ENCODE peak calls at places on chromosomes 7 and 10, in nine cellular contexts. One of them, this sample, is unnamed.

GRCh38 chr7:114217026-114217425 is 197.6 kb upstream of the FOXP2 start:
- DNase-seq in neural progenitor cell: no peak
- DNase-seq in BJ: no peak
- DNase-seq in GM23248: peak; percentile 1
- DNase-seq in heart left ventricle: no peak
- DNase-seq in mesendoderm: peak; percentile 25
- DNase-seq in endodermal cell: no peak
- DNase-seq in CD8-positive, alpha-beta memory T cell: no peak
- DNase-seq in endothelial cell of umbilical vein: no peak
- DNase-seq in this sample: peak; percentile 2

GRCh38 chr10:131424053-131424452 is 112.5 kb upstream of the TCERG1L start:
- DNase-seq in heart left ventricle: no peak
- DNase-seq in CD8-positive, alpha-beta memory T cell: no peak
- DNase-seq in BJ: no peak
- DNase-seq in mesendoderm: no peak
- DNase-seq in endodermal cell: no peak
- DNase-seq in GM23248: no peak
- DNase-seq in endothelial cell of umbilical vein: no peak
- DNase-seq in neural progenitor cell: no peak
- DNase-seq in this sample: no peak

GRCh38 chr7:84701524-84702306 is 485.1 kb downstream of the SEMA3D start:
- DNase-seq in GM23248: peak; percentile 87
- DNase-seq in neural progenitor cell: peak; percentile 22
- DNase-seq in BJ: no peak
- DNase-seq in CD8-positive, alpha-beta memory T cell: no peak
- DNase-seq in heart left ventricle: no peak
- DNase-seq in endodermal cell: peak; percentile 56
- DNase-seq in mesendoderm: peak; percentile 79
- DNase-seq in endothelial cell of umbilical vein: peak; percentile 95
- DNase-seq in this sample: no peak

GRCh38 chr7:38978474-38978873 is 765 bp downstream of the POU6F2 start:
- DNase-seq in CD8-positive, alpha-beta memory T cell: no peak
- DNase-seq in BJ: no peak
- DNase-seq in endodermal cell: peak; percentile 49
- DNase-seq in GM23248: no peak
- DNase-seq in neural progenitor cell: peak; percentile 16
- DNase-seq in heart left ventricle: no peak
- DNase-seq in mesendoderm: peak; percentile 13
- DNase-seq in endothelial cell of umbilical vein: no peak
- DNase-seq in this sample: no peak

GRCh38 chr10:119028900-119029612 is 458 bp upstream of the NANOS1 start:
- DNase-seq in BJ: peak; percentile 29
- DNase-seq in CD8-positive, alpha-beta memory T cell: peak; percentile 80
- DNase-seq in heart left ventricle: peak; percentile 89
- DNase-seq in neural progenitor cell: peak; percentile 97
- DNase-seq in GM23248: peak; percentile 79
- DNase-seq in endothelial cell of umbilical vein: peak; percentile 87
- DNase-seq in endodermal cell: peak; percentile 98
- DNase-seq in mesendoderm: peak; percentile 96
- DNase-seq in this sample: peak; percentile 99

GRCh38 chr10:133325761-133326463 is 10.8 kb downstream of the CALY start:
- DNase-seq in CD8-positive, alpha-beta memory T cell: no peak
- DNase-seq in BJ: no peak
- DNase-seq in mesendoderm: no peak
- DNase-seq in endodermal cell: peak; percentile 78
- DNase-seq in GM23248: peak; percentile 22
- DNase-seq in heart left ventricle: no peak
- DNase-seq in neural progenitor cell: peak; percentile 54
- DNase-seq in endothelial cell of umbilical vein: no peak
- DNase-seq in this sample: peak; percentile 85

GRCh38 chr7:69782917-69783684 is 184.8 kb downstream of the AUTS2 start:
- DNase-seq in heart left ventricle: peak; percentile 74
- DNase-seq in mesendoderm: no peak
- DNase-seq in endothelial cell of umbilical vein: no peak
- DNase-seq in CD8-positive, alpha-beta memory T cell: no peak
- DNase-seq in BJ: no peak
- DNase-seq in endodermal cell: no peak
- DNase-seq in neural progenitor cell: no peak
- DNase-seq in GM23248: peak; percentile 25
- DNase-seq in this sample: no peak

GRCh38 chr10:80406249-80406648 is 2.1 kb upstream of the PRXL2A start:
- DNase-seq in endodermal cell: no peak
- DNase-seq in endothelial cell of umbilical vein: peak; percentile 34
- DNase-seq in mesendoderm: no peak
- DNase-seq in BJ: no peak
- DNase-seq in neural progenitor cell: no peak
- DNase-seq in heart left ventricle: no peak
- DNase-seq in CD8-positive, alpha-beta memory T cell: no peak
- DNase-seq in GM23248: no peak
- DNase-seq in this sample: no peak

GRCh38 chr7:71345485-71345884 is 213.5 kb downstream of the GALNT17 start:
- DNase-seq in mesendoderm: no peak
- DNase-seq in heart left ventricle: no peak
- DNase-seq in endodermal cell: no peak
- DNase-seq in GM23248: no peak
- DNase-seq in BJ: no peak
- DNase-seq in CD8-positive, alpha-beta memory T cell: no peak
- DNase-seq in endothelial cell of umbilical vein: no peak
- DNase-seq in neural progenitor cell: no peak
- DNase-seq in this sample: no peak

GRCh38 chr7:96497567-96497966 is 175.7 kb upstream of the SLC25A13 start:
- DNase-seq in mesendoderm: no peak
- DNase-seq in endothelial cell of umbilical vein: no peak
- DNase-seq in heart left ventricle: no peak
- DNase-seq in neural progenitor cell: no peak
- DNase-seq in CD8-positive, alpha-beta memory T cell: no peak
- DNase-seq in endodermal cell: no peak
- DNase-seq in BJ: no peak
- DNase-seq in GM23248: no peak
- DNase-seq in this sample: no peak

GRCh38 chr10:116765549-116766162 is 23.3 kb upstream of the HSPA12A start:
- DNase-seq in mesendoderm: no peak
- DNase-seq in neural progenitor cell: no peak
- DNase-seq in endothelial cell of umbilical vein: peak; percentile 8
- DNase-seq in heart left ventricle: no peak
- DNase-seq in CD8-positive, alpha-beta memory T cell: no peak
- DNase-seq in endodermal cell: no peak
- DNase-seq in BJ: no peak
- DNase-seq in GM23248: no peak
- DNase-seq in this sample: peak; percentile 77

GRCh38 chr10:653991-654646 is 35.3 kb downstream of the DIP2C start:
- DNase-seq in mesendoderm: peak; percentile 61
- DNase-seq in endothelial cell of umbilical vein: peak; percentile 57
- DNase-seq in BJ: no peak
- DNase-seq in GM23248: no peak
- DNase-seq in endodermal cell: peak; percentile 54
- DNase-seq in CD8-positive, alpha-beta memory T cell: no peak
- DNase-seq in heart left ventricle: no peak
- DNase-seq in neural progenitor cell: no peak
- DNase-seq in this sample: no peak

GRCh38 chr10:35328404-35329037 is 7.8 kb upstream of the CCNY start:
- DNase-seq in GM23248: peak; percentile 86
- DNase-seq in BJ: peak; percentile 25
- DNase-seq in CD8-positive, alpha-beta memory T cell: no peak
- DNase-seq in endothelial cell of umbilical vein: no peak
- DNase-seq in heart left ventricle: no peak
- DNase-seq in neural progenitor cell: no peak
- DNase-seq in mesendoderm: no peak
- DNase-seq in endodermal cell: no peak
- DNase-seq in this sample: no peak

GRCh38 chr10:77742172-77742571 is 104.6 kb upstream of the KCNMA1 start:
- DNase-seq in mesendoderm: no peak
- DNase-seq in endothelial cell of umbilical vein: no peak
- DNase-seq in GM23248: no peak
- DNase-seq in endodermal cell: no peak
- DNase-seq in BJ: no peak
- DNase-seq in neural progenitor cell: no peak
- DNase-seq in heart left ventricle: no peak
- DNase-seq in CD8-positive, alpha-beta memory T cell: no peak
- DNase-seq in this sample: no peak

GRCh38 chr10:33085313-33085833 is 127.3 kb upstream of the ITGB1 start:
- DNase-seq in neural progenitor cell: no peak
- DNase-seq in mesendoderm: no peak
- DNase-seq in BJ: no peak
- DNase-seq in heart left ventricle: no peak
- DNase-seq in CD8-positive, alpha-beta memory T cell: no peak
- DNase-seq in endodermal cell: no peak
- DNase-seq in endothelial cell of umbilical vein: no peak
- DNase-seq in GM23248: no peak
- DNase-seq in this sample: no peak

GRCh38 chr10:71696635-71697326 is 22.8 kb downstream of the C10orf105 start:
- DNase-seq in neural progenitor cell: peak; percentile 87
- DNase-seq in GM23248: peak; percentile 55
- DNase-seq in mesendoderm: peak; percentile 76
- DNase-seq in endothelial cell of umbilical vein: peak; percentile 23
- DNase-seq in BJ: no peak
- DNase-seq in CD8-positive, alpha-beta memory T cell: peak; percentile 44
- DNase-seq in heart left ventricle: peak; percentile 53
- DNase-seq in endodermal cell: peak; percentile 97
- DNase-seq in this sample: peak; percentile 95

GRCh38 chr7:114663502-114663901 is 248.9 kb downstream of the FOXP2 start:
- DNase-seq in mesendoderm: peak; percentile 59
- DNase-seq in GM23248: peak; percentile 42
- DNase-seq in endodermal cell: no peak
- DNase-seq in BJ: no peak
- DNase-seq in heart left ventricle: no peak
- DNase-seq in CD8-positive, alpha-beta memory T cell: no peak
- DNase-seq in neural progenitor cell: peak; percentile 34
- DNase-seq in endothelial cell of umbilical vein: peak; percentile 35
- DNase-seq in this sample: no peak

GRCh38 chr10:92290076-92290836 is 622 bp downstream of the CPEB3 start:
- DNase-seq in endodermal cell: no peak
- DNase-seq in BJ: no peak
- DNase-seq in neural progenitor cell: no peak
- DNase-seq in heart left ventricle: peak; percentile 37
- DNase-seq in CD8-positive, alpha-beta memory T cell: peak; percentile 37
- DNase-seq in endothelial cell of umbilical vein: peak; percentile 66
- DNase-seq in mesendoderm: peak; percentile 68
- DNase-seq in GM23248: peak; percentile 75
- DNase-seq in this sample: peak; percentile 54

GRCh38 chr10:72008096-72008933 is 44.1 kb downstream of the CHST3 start:
- DNase-seq in endodermal cell: no peak
- DNase-seq in heart left ventricle: no peak
- DNase-seq in BJ: no peak
- DNase-seq in CD8-positive, alpha-beta memory T cell: no peak
- DNase-seq in GM23248: no peak
- DNase-seq in endothelial cell of umbilical vein: no peak
- DNase-seq in mesendoderm: no peak
- DNase-seq in neural progenitor cell: no peak
- DNase-seq in this sample: no peak

GRCh38 chr7:155292680-155293226 is 4.9 kb upstream of the INSIG1 start:
- DNase-seq in BJ: no peak
- DNase-seq in neural progenitor cell: no peak
- DNase-seq in endodermal cell: no peak
- DNase-seq in CD8-positive, alpha-beta memory T cell: no peak
- DNase-seq in GM23248: no peak
- DNase-seq in mesendoderm: no peak
- DNase-seq in heart left ventricle: no peak
- DNase-seq in endothelial cell of umbilical vein: no peak
- DNase-seq in this sample: no peak

GRCh38 chr10:26215923-26216576 is 524 bp upstream of the GAD2 start:
- DNase-seq in mesendoderm: peak; percentile 79
- DNase-seq in CD8-positive, alpha-beta memory T cell: no peak
- DNase-seq in endothelial cell of umbilical vein: no peak
- DNase-seq in heart left ventricle: no peak
- DNase-seq in GM23248: peak; percentile 66
- DNase-seq in endodermal cell: peak; percentile 90
- DNase-seq in BJ: no peak
- DNase-seq in neural progenitor cell: peak; percentile 90
- DNase-seq in this sample: peak; percentile 93
- H3K36me3 ChIP-seq in mesendoderm: no peaks in the 10 kb centered on the region
- H3K36me3 ChIP-seq in CD8-positive, alpha-beta memory T cell: no peaks in the 10 kb centered on the region
- H3K36me3 ChIP-seq in endothelial cell of umbilical vein: no peaks in the 10 kb centered on the region
- H3K36me3 ChIP-seq in heart left ventricle: no peaks in the 10 kb centered on the region
- H3K36me3 ChIP-seq in GM23248: no peaks in the 10 kb centered on the region
- H3K36me3 ChIP-seq in endodermal cell: no peaks in the 10 kb centered on the region
- H3K36me3 ChIP-seq in BJ: no peaks in the 10 kb centered on the region
- H3K36me3 ChIP-seq in neural progenitor cell: no peaks in the 10 kb centered on the region
- H3K36me3 ChIP-seq in this sample: no peaks in the 10 kb centered on the region

GRCh38 chr10:12111528-12111927 is 17.9 kb upstream of the SEC61A2 start:
- DNase-seq in GM23248: no peak
- DNase-seq in heart left ventricle: no peak
- DNase-seq in endodermal cell: no peak
- DNase-seq in mesendoderm: no peak
- DNase-seq in endothelial cell of umbilical vein: no peak
- DNase-seq in neural progenitor cell: no peak
- DNase-seq in BJ: no peak
- DNase-seq in CD8-positive, alpha-beta memory T cell: no peak
- DNase-seq in this sample: no peak

GRCh38 chr10:12107781-12108180 is 21.7 kb upstream of the SEC61A2 start:
- DNase-seq in GM23248: no peak
- DNase-seq in BJ: no peak
- DNase-seq in heart left ventricle: no peak
- DNase-seq in CD8-positive, alpha-beta memory T cell: no peak
- DNase-seq in mesendoderm: no peak
- DNase-seq in endothelial cell of umbilical vein: no peak
- DNase-seq in endodermal cell: no peak
- DNase-seq in neural progenitor cell: no peak
- DNase-seq in this sample: no peak

DNA sequence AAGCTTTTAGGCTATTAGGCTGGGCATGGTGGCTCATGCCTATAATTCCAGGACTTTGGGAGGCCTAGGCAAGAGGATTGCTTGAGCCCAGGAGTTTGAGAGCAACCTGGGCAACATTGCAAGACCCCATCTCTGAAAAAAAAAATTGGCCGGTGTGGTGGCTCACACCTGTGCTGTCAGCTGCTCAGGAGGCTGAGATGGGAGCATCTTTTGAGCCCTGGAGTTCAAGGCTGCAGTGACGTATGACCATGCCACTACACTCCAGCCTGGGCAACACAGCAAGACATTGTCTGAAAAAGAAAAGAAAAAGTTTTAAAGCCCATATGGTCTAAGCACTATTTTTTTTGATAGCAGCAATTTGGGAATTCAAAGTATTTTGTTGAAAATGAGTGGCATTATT is 15.8 kb upstream of the SEC61A2 start:
- DNase-seq in endodermal cell: no peak
- DNase-seq in GM23248: no peak
- DNase-seq in CD8-positive, alpha-beta memory T cell: no peak
- DNase-seq in mesendoderm: no peak
- DNase-seq in endothelial cell of umbilical vein: no peak
- DNase-seq in neural progenitor cell: no peak
- DNase-seq in heart left ventricle: no peak
- DNase-seq in BJ: no peak
- DNase-seq in this sample: no peak
- H3K36me3 ChIP-seq in endodermal cell: peaks cover 67% of the 10 kb centered on the region
- H3K36me3 ChIP-seq in GM23248: peaks cover under 1% of the 10 kb centered on the region
- H3K36me3 ChIP-seq in CD8-positive, alpha-beta memory T cell: peaks cover 6% of the 10 kb centered on the region
- H3K36me3 ChIP-seq in mesendoderm: peaks cover 3% of the 10 kb centered on the region
- H3K36me3 ChIP-seq in endothelial cell of umbilical vein: no peaks in the 10 kb centered on the region
- H3K36me3 ChIP-seq in neural progenitor cell: peaks cover 7% of the 10 kb centered on the region
- H3K36me3 ChIP-seq in heart left ventricle: peaks cover 88% of the 10 kb centered on the region
- H3K36me3 ChIP-seq in BJ: peaks cover 3% of the 10 kb centered on the region
- H3K36me3 ChIP-seq in this sample: peaks cover 20% of the 10 kb centered on the region

GRCh38 chr10:17233534-17233933 is 5.5 kb downstream of the VIM start:
- DNase-seq in endodermal cell: no peak
- DNase-seq in CD8-positive, alpha-beta memory T cell: no peak
- DNase-seq in mesendoderm: no peak
- DNase-seq in BJ: no peak
- DNase-seq in heart left ventricle: no peak
- DNase-seq in endothelial cell of umbilical vein: peak; percentile 60
- DNase-seq in GM23248: peak; percentile 75
- DNase-seq in neural progenitor cell: no peak
- DNase-seq in this sample: no peak
- H3K36me3 ChIP-seq in endodermal cell: peaks cover 62% of the 10 kb centered on the region
- H3K36me3 ChIP-seq in CD8-positive, alpha-beta memory T cell: peaks cover 69% of the 10 kb centered on the region
- H3K36me3 ChIP-seq in mesendoderm: peaks cover 9% of the 10 kb centered on the region
- H3K36me3 ChIP-seq in BJ: peaks cover 21% of the 10 kb centered on the region
- H3K36me3 ChIP-seq in heart left ventricle: peaks cover 80% of the 10 kb centered on the region
- H3K36me3 ChIP-seq in endothelial cell of umbilical vein: peaks cover 71% of the 10 kb centered on the region
- H3K36me3 ChIP-seq in GM23248: peaks cover 85% of the 10 kb centered on the region
- H3K36me3 ChIP-seq in neural progenitor cell: peaks cover 36% of the 10 kb centered on the region
- H3K36me3 ChIP-seq in this sample: peaks cover 24% of the 10 kb centered on the region

GRCh38 chr7:138257459-138258193 is 181.4 kb downstream of the AKR1D1 start:
- DNase-seq in endothelial cell of umbilical vein: peak; percentile 47
- DNase-seq in GM23248: no peak
- DNase-seq in CD8-positive, alpha-beta memory T cell: no peak
- DNase-seq in heart left ventricle: no peak
- DNase-seq in neural progenitor cell: no peak
- DNase-seq in endodermal cell: no peak
- DNase-seq in mesendoderm: peak; percentile 82
- DNase-seq in BJ: no peak
- DNase-seq in this sample: no peak
- H3K36me3 ChIP-seq in endothelial cell of umbilical vein: no peaks in the 10 kb centered on the region
- H3K36me3 ChIP-seq in GM23248: no peaks in the 10 kb centered on the region
- H3K36me3 ChIP-seq in CD8-positive, alpha-beta memory T cell: no peaks in the 10 kb centered on the region
- H3K36me3 ChIP-seq in heart left ventricle: no peaks in the 10 kb centered on the region
- H3K36me3 ChIP-seq in neural progenitor cell: no peaks in the 10 kb centered on the region
- H3K36me3 ChIP-seq in endodermal cell: no peaks in the 10 kb centered on the region
- H3K36me3 ChIP-seq in mesendoderm: no peaks in the 10 kb centered on the region
- H3K36me3 ChIP-seq in BJ: no peaks in the 10 kb centered on the region
- H3K36me3 ChIP-seq in this sample: no peaks in the 10 kb centered on the region

This sample was measured in H7.